ENCODE peak calls at places on chromosome 9, in nine cellular contexts. M, Q, G, K, Y, L, J, A and E are unnamed samples.

GRCh38 chr9:117323390-117323789 is 91.5 kb downstream of the ASTN2 start:
- DNase-seq in M (no peak), Q (no peak), G (no peak), K (no peak), Y (no peak), L (no peak), J (no peak), A (no peak), E (no peak)

GRCh38 chr9:119802621-119803020 is 433.4 kb upstream of the BRINP1 start:
- DNase-seq in M (no peak), Q (no peak), G (no peak), K (peak; percentile 69), Y (peak; percentile 17), L (no peak), J (peak; percentile 78), A (no peak), E (no peak)

GRCh38 chr9:134210511-134210907 is 46.1 kb upstream of the RNU6ATAC start:
- DNase-seq in M (no peak), Q (no peak), G (no peak), K (no peak), Y (no peak), L (peak; percentile 40), J (no peak), A (no peak), E (no peak)

GRCh38 chr9:101030022-101030391 is 1.5 kb downstream of the PLPPR1 start:
- DNase-seq in M (no peak), Q (no peak), G (no peak), K (no peak), Y (no peak), L (no peak), J (no peak), A (no peak), E (no peak)

GRCh38 chr9:38106488-38106887 is 37.5 kb upstream of the SHB start:
- DNase-seq in M (no peak), Q (no peak), G (no peak), K (no peak), Y (no peak), L (no peak), J (no peak), A (no peak), E (no peak)

GRCh38 chr9:14349818-14350333 is 35.9 kb upstream of the NFIB start:
- DNase-seq in M (no peak), Q (no peak), G (no peak), K (no peak), Y (no peak), L (no peak), J (no peak), A (peak; percentile 30), E (no peak)

GRCh38 chr9:346114-346513 is 131.4 kb downstream of the DOCK8 start:
- DNase-seq in M (no peak), Q (no peak), G (no peak), K (peak; percentile 47), Y (no peak), L (no peak), J (no peak), A (no peak), E (no peak)

GRCh38 chr9:93910196-93910595 is 45.0 kb downstream of the BARX1 start:
- DNase-seq in M (no peak), Q (no peak), G (no peak), K (no peak), Y (no peak), L (no peak), J (no peak), A (no peak), E (no peak)

GRCh38 chr9:37922391-37923120 is 18.6 kb upstream of the SLC25A51 start:
- DNase-seq in M (no peak), Q (no peak), G (no peak), K (no peak), Y (no peak), L (peak; percentile 61), J (peak; percentile 8), A (no peak), E (no peak)

GRCh38 chr9:19174127-19174921 is 47.0 kb upstream of the PLIN2 start:
- DNase-seq in M (peak; percentile 47), Q (peak; percentile 96), G (no peak), K (no peak), Y (peak; percentile 98), L (peak; percentile 63), J (peak; percentile 90), A (peak; percentile 96), E (no peak)

GRCh38 chr9:120877276-120878034 is 467 bp upstream of the PHF19 start:
- DNase-seq in M (no peak), Q (peak; percentile 20), G (no peak), K (peak; percentile 70), Y (peak; percentile 50), L (peak; percentile 80), J (peak; percentile 62), A (peak; percentile 62), E (no peak)

GRCh38 chr9:18861599-18862546 is 171.1 kb downstream of the SAXO1 start:
- DNase-seq in M (peak; percentile 31), Q (peak; percentile 70), G (no peak), K (peak; percentile 50), Y (peak; percentile 60), L (no peak), J (peak; percentile 75), A (peak; percentile 72), E (no peak)

GRCh38 chr9:113568481-113569321 is 105.2 kb downstream of the RGS3 start:
- DNase-seq in M (no peak), Q (no peak), G (no peak), K (no peak), Y (no peak), L (no peak), J (peak; percentile 13), A (no peak), E (no peak)

GRCh38 chr9:85142461-85143401 is 473.2 kb downstream of the NTRK2 start:
- DNase-seq in M (peak; percentile 39), Q (no peak), G (no peak), K (no peak), Y (peak; percentile 2), L (no peak), J (peak; percentile 21), A (peak; percentile 40), E (no peak)

GRCh38 chr9:108316066-108316465 is 539.7 kb downstream of the ACTL7B start:
- DNase-seq in M (no peak), Q (no peak), G (no peak), K (no peak), Y (no peak), L (no peak), J (no peak), A (no peak), E (no peak)

GRCh38 chr9:127055745-127056402 is 66.6 kb downstream of the ANGPTL2 start:
- DNase-seq in M (no peak), Q (no peak), G (no peak), K (no peak), Y (no peak), L (no peak), J (no peak), A (no peak), E (no peak)

GRCh38 chr9:3528466-3528865 is 2.7 kb upstream of the RFX3 start:
- DNase-seq in M (no peak), Q (no peak), G (no peak), K (no peak), Y (no peak), L (no peak), J (no peak), A (no peak), E (no peak)

GRCh38 chr9:137485343-137486140 is 26.4 kb upstream of the NSMF start:
- DNase-seq in M (no peak), Q (no peak), G (no peak), K (no peak), Y (no peak), L (peak; percentile 58), J (no peak), A (no peak), E (no peak)
- TF ChIP-seq CTCF in M (no peak), Q (no peak), G (no peak), K (no peak), Y (no peak), L (no peak), J (no peak), A (no peak), E (no peak)

GRCh38 chr9:95055337-95055850 is 262.1 kb downstream of the FANCC start:
- DNase-seq in M (no peak), Q (no peak), G (no peak), K (no peak), Y (no peak), L (no peak), J (no peak), A (no peak), E (no peak)
- TF ChIP-seq CTCF in M (no peak), Q (no peak), G (no peak), K (no peak), Y (no peak), L (no peak), J (no peak), A (no peak), E (no peak)

GRCh38 chr9:16726023-16726422 is 144.4 kb downstream of the BNC2 start:
- DNase-seq in M (no peak), Q (peak; percentile 20), G (no peak), K (no peak), Y (peak; percentile 65), L (no peak), J (no peak), A (peak; percentile 68), E (no peak)
- TF ChIP-seq CTCF in M (no peak), Q (peak; percentile 1), G (no peak), K (no peak), Y (peak; percentile 11), L (no peak), J (no peak), A (no peak), E (no peak)

DNA sequence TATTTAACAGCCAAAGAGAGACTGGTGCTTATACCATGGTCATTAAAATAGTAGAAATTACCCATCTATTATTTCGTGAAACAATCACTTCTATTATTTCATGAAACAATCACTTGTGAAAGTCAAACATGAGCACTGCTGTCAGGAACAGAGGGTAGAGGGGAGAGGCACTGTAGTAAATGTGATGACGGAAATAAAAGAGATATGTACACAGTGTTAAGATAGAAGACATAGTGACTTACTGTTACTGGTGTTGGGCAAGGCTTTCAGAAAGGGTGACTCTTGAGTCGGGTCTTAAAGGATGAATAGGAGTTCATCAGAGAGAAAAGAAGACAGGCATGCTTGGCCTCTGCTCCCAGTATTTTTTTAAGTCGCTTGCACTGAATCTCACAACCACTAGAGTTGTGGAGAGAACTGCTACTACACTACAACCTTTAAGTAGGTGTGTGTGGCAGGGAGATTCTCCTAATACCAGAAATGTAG is 162.6 kb upstream of the GNA14 start:
- DNase-seq in M (no peak), Q (no peak), G (no peak), K (no peak), Y (no peak), L (no peak), J (no peak), A (no peak), E (no peak)
- TF ChIP-seq CTCF in M (no peak), Q (no peak), G (no peak), K (no peak), Y (no peak), L (no peak), J (no peak), A (no peak), E (no peak)